ENCODE peak calls at places on chromosomes 3 and 15, in ten cellular contexts. X is mucosa of descending colon, J is GM12865, B is bronchial epithelial cell, G is GM23338, P is MM.1S, S is fibroblast of lung, M is PC-3, W is choroid plexus epithelial cell, I is Calu3. L is an unnamed sample.

GRCh38 chr3:30605706-30606300 is 598 bp upstream of the TGFBR2 start:
- DNase-seq in X (no peak), J (no peak), B (peak), G (no peak), P (no peak), S (no peak), M (peak), W (no peak), I (no peak), L (no peak)

GRCh38 chr15:57245714-57246113 is 130.6 kb upstream of the CGNL1 start:
- DNase-seq in X (no peak), J (no peak), B (no peak), G (no peak), P (no peak), S (no peak), M (no peak), W (no peak), I (no peak), L (no peak)

GRCh38 chr3:111236833-111237713 is 165.5 kb downstream of the NECTIN3 start:
- DNase-seq in X (no peak), J (no peak), B (peak), G (no peak), P (no peak), S (peak), M (peak), W (peak), I (no peak), L (peak)

GRCh38 chr3:94269763-94270162 is 206.9 kb downstream of the NSUN3 start:
- DNase-seq in X (no peak), J (no peak), B (no peak), G (no peak), P (no peak), S (no peak), M (no peak), W (peak), I (no peak), L (no peak)

GRCh38 chr3:32453346-32453745 is 49.3 kb downstream of the CMTM6 start:
- DNase-seq in X (no peak), J (no peak), B (no peak), G (no peak), P (no peak), S (peak), M (no peak), W (peak), I (no peak), L (peak)

GRCh38 chr15:38853608-38854007 is 289.0 kb upstream of the RASGRP1 start:
- DNase-seq in X (no peak), J (peak), B (peak), G (peak), P (peak), S (peak), M (peak), W (peak), I (peak), L (peak)

GRCh38 chr3:113495035-113495434 is 19.9 kb downstream of the SPICE1 start:
- DNase-seq in X (no peak), J (peak), B (peak), G (peak), P (peak), S (peak), M (peak), W (peak), I (peak), L (peak)

GRCh38 chr3:10768995-10769394 is 47.0 kb upstream of the SLC6A11 start:
- DNase-seq in X (no peak), J (no peak), B (no peak), G (no peak), P (no peak), S (no peak), M (no peak), W (no peak), I (no peak), L (no peak)

GRCh38 chr15:37359495-37360290 is 259.3 kb upstream of the MEIS2 start:
- DNase-seq in X (no peak), J (no peak), B (no peak), G (no peak), P (no peak), S (no peak), M (no peak), W (no peak), I (no peak), L (no peak)

GRCh38 chr3:38029400-38030125 is at the start of gene PLCD1:
- DNase-seq in X (peak), J (no peak), B (no peak), G (peak), P (no peak), S (peak), M (no peak), W (peak), I (peak), L (peak)

GRCh38 chr3:13159890-13160289 is 86.7 kb upstream of the IQSEC1 start:
- DNase-seq in X (no peak), J (no peak), B (peak), G (no peak), P (no peak), S (no peak), M (peak), W (no peak), I (no peak), L (no peak)

GRCh38 chr3:10317961-10318350 is 3.0 kb downstream of the SEC13 start:
- DNase-seq in X (no peak), J (no peak), B (no peak), G (no peak), P (no peak), S (no peak), M (no peak), W (no peak), I (no peak), L (no peak)

GRCh38 chr3:132210476-132211346 is 106.5 kb upstream of the ACP3 start:
- DNase-seq in X (no peak), J (peak), B (peak), G (peak), P (peak), S (no peak), M (peak), W (peak), I (peak), L (no peak)

GRCh38 chr3:127632035-127632434 is 3.0 kb downstream of the PODXL2 start:
- DNase-seq in X (no peak), J (no peak), B (no peak), G (no peak), P (no peak), S (no peak), M (no peak), W (no peak), I (no peak), L (no peak)

GRCh38 chr15:74403981-74404563 is 29.7 kb downstream of the SEMA7A start:
- DNase-seq in X (no peak), J (peak), B (no peak), G (no peak), P (no peak), S (no peak), M (no peak), W (no peak), I (no peak), L (no peak)

GRCh38 chr3:143865302-143865701 is 17.0 kb upstream of the SLC9A9 start:
- DNase-seq in X (no peak), J (no peak), B (no peak), G (no peak), P (no peak), S (peak), M (no peak), W (peak), I (no peak), L (peak)

GRCh38 chr3:127182446-127182845 is 10.5 kb upstream of the PRR23E start:
- DNase-seq in X (no peak), J (no peak), B (no peak), G (no peak), P (no peak), S (no peak), M (no peak), W (no peak), I (no peak), L (no peak)

GRCh38 chr3:138833908-138834358 is 795 bp downstream of the PIK3CB start:
- DNase-seq in X (no peak), J (peak), B (peak), G (peak), P (no peak), S (peak), M (no peak), W (peak), I (no peak), L (peak)

GRCh38 chr15:76576526-76577279 is 240.1 kb downstream of the ISL2 start:
- DNase-seq in X (peak), J (peak), B (no peak), G (no peak), P (no peak), S (peak), M (no peak), W (peak), I (peak), L (peak)

GRCh38 chr15:88003928-88004327 is 252.6 kb downstream of the NTRK3 start:
- DNase-seq in X (no peak), J (no peak), B (no peak), G (peak), P (no peak), S (no peak), M (no peak), W (no peak), I (no peak), L (no peak)

GRCh38 chr3:133944641-133945441 is 49.2 kb upstream of the RAB6B start:
- DNase-seq in X (no peak), J (no peak), B (peak), G (no peak), P (no peak), S (peak), M (peak), W (peak), I (peak), L (peak)

GRCh38 chr3:43055806-43056770 is 49.8 kb downstream of the POMGNT2 start:
- DNase-seq in X (no peak), J (no peak), B (no peak), G (no peak), P (no peak), S (no peak), M (no peak), W (no peak), I (no peak), L (no peak)

GRCh38 chr3:141969711-141970110 is 93.3 kb downstream of the ATP1B3 start:
- DNase-seq in X (no peak), J (no peak), B (no peak), G (no peak), P (no peak), S (no peak), M (no peak), W (no peak), I (no peak), L (no peak)

GRCh38 chr15:89629829-89630228 is 25.4 kb downstream of the KIF7 start:
- DNase-seq in X (no peak), J (no peak), B (no peak), G (no peak), P (no peak), S (no peak), M (no peak), W (no peak), I (no peak), L (no peak)

GRCh38 chr15:57017024-57017423 is 98.6 kb downstream of the TCF12 start:
- DNase-seq in X (no peak), J (peak), B (no peak), G (peak), P (no peak), S (peak), M (peak), W (peak), I (no peak), L (peak)

GRCh38 chr3:55801068-55801467 is 314.0 kb upstream of the WNT5A start:
- DNase-seq in X (no peak), J (peak), B (no peak), G (no peak), P (no peak), S (no peak), M (no peak), W (no peak), I (no peak), L (no peak)

GRCh38 chr3:61425356-61425755 is 136.0 kb upstream of the PTPRG start:
- DNase-seq in X (no peak), J (peak), B (no peak), G (no peak), P (no peak), S (no peak), M (no peak), W (peak), I (no peak), L (no peak)

GRCh38 chr3:42115946-42116345 is 24.8 kb downstream of the TRAK1 start:
- DNase-seq in X (no peak), J (no peak), B (no peak), G (no peak), P (no peak), S (no peak), M (no peak), W (no peak), I (no peak), L (no peak)

GRCh38 chr3:196193037-196193737 is 18.0 kb downstream of the ZDHHC19 start:
- DNase-seq in X (peak), J (no peak), B (no peak), G (no peak), P (no peak), S (no peak), M (no peak), W (no peak), I (no peak), L (no peak)

GRCh38 chr15:88756521-88756920 is 46.7 kb upstream of the ACAN start:
- DNase-seq in X (no peak), J (no peak), B (no peak), G (no peak), P (no peak), S (no peak), M (no peak), W (no peak), I (no peak), L (no peak)

DNA sequence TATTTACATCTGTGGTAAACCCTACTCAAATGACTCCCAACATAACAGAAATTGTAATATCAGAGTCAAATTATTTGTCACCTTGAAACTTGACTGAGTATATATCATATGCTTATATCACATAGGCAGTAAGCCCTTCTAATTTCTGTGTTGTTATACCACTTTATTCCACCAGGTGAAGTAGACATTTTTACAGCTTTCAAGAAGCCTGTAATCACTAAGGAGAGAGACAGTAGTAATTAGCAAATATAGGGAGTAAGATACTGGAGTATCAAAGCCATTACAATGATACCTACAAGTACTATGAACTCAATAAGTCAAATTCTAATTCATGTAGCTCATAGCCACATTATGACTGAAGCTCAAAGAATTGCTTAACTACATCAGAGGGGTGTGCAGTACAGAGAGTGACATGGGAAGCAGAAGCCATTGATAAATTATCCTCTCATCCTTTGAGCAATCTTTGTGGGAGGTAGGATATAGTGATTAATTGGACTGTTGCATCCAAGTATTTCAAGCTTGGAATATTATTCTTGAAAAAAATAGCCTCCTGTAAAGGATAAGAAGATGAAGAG is 1005.8 kb downstream of the ZPLD1 start:
- DNase-seq in X (no peak), J (peak), B (peak), G (peak), P (peak), S (peak), M (peak), W (peak), I (no peak), L (peak)
- TF ChIP-seq CTCF in X (no peak), J (peak), B (no peak), G (peak), P (peak), S (no peak), M (peak), W (no peak), I (peak), L (peak)

GRCh38 chr3:69325151-69325550 is 60.7 kb downstream of the FRMD4B start:
- DNase-seq in X (no peak), J (no peak), B (no peak), G (no peak), P (no peak), S (no peak), M (no peak), W (no peak), I (no peak), L (no peak)

GRCh38 chr3:69326821-69327433 is 59.0 kb downstream of the FRMD4B start:
- DNase-seq in X (no peak), J (peak), B (no peak), G (no peak), P (peak), S (no peak), M (no peak), W (peak), I (no peak), L (no peak)

GRCh38 chr3:69322110-69322509 is 63.8 kb downstream of the FRMD4B start:
- DNase-seq in X (no peak), J (no peak), B (no peak), G (no peak), P (no peak), S (no peak), M (no peak), W (no peak), I (no peak), L (no peak)

GRCh38 chr3:69323941-69324340 is 61.9 kb downstream of the FRMD4B start:
- DNase-seq in X (no peak), J (no peak), B (no peak), G (no peak), P (no peak), S (no peak), M (no peak), W (no peak), I (no peak), L (no peak)

DNA sequence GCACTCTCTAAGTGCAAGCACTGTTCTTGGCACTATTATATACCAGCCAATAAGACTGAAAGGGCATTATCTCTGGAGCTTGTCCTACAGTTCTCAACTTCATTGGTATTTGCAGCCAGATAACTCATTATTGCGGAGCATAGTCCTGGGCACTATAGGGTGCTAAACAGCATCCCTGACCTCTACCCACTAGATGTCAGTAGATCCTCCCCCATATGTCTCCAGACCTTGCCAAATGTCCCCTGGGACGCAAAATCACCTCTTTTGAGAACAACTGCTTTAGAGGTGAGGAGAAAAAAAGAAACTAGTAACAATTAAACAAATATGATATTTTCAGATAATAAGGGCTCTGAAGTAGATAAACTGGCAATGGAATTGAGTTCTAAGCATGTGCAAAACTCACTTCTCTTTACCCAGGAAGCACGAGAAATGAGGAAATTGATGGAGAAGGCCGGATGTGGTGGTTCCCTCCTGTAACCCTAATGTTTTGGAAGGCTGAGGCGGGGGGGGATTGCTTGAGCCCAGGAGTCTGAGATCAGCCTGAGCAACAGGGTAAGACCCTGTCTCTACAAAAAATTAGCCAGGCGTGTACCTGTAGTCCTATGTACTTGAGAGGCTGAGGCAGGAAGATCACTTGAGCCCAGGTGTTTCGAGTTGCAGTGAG is 61.4 kb downstream of the FRMD4B start:
- DNase-seq in X (no peak), J (peak), B (no peak), G (peak), P (no peak), S (no peak), M (peak), W (no peak), I (no peak), L (peak)
- TF ChIP-seq CTCF in X (peak), J (peak), B (peak), G (peak), P (peak), S (no peak), M (peak), W (peak), I (no peak), L (peak)

GRCh38 chr15:69806287-69806915 is 291.3 kb downstream of the TLE3 start:
- DNase-seq in X (no peak), J (no peak), B (no peak), G (no peak), P (no peak), S (no peak), M (no peak), W (no peak), I (no peak), L (no peak)
- TF ChIP-seq CTCF in X (no peak), J (no peak), B (no peak), G (no peak), P (no peak), S (no peak), M (no peak), W (no peak), I (no peak), L (no peak)

GRCh38 chr3:7787871-7788828 is 713.5 kb upstream of the LMCD1 start:
- DNase-seq in X (no peak), J (no peak), B (peak), G (peak), P (no peak), S (no peak), M (no peak), W (peak), I (peak), L (peak)
- TF ChIP-seq CTCF in X (no peak), J (no peak), B (no peak), G (peak), P (no peak), S (no peak), M (no peak), W (no peak), I (no peak), L (no peak)

GRCh38 chr3:160477750-160478149 is 28.2 kb upstream of the TRIM59 start:
- DNase-seq in X (no peak), J (no peak), B (no peak), G (no peak), P (no peak), S (no peak), M (no peak), W (peak), I (no peak), L (no peak)
- TF ChIP-seq CTCF in X (no peak), J (no peak), B (no peak), G (no peak), P (no peak), S (no peak), M (no peak), W (no peak), I (no peak), L (no peak)

GRCh38 chr15:60390931-60391501 is 6.8 kb downstream of the ANXA2 start:
- DNase-seq in X (no peak), J (no peak), B (peak), G (peak), P (no peak), S (peak), M (peak), W (peak), I (peak), L (peak)
- TF ChIP-seq CTCF in X (no peak), J (no peak), B (no peak), G (no peak), P (no peak), S (no peak), M (no peak), W (peak), I (no peak), L (peak)

GRCh38 chr3:52146189-52146588 is 8.0 kb downstream of the POC1A start:
- DNase-seq in X (no peak), J (no peak), B (no peak), G (no peak), P (no peak), S (no peak), M (no peak), W (no peak), I (no peak), L (no peak)
- TF ChIP-seq CTCF in X (no peak), J (no peak), B (no peak), G (no peak), P (no peak), S (no peak), M (no peak), W (no peak), I (no peak), L (no peak)